ENCODE peak calls at places on chromosome 16, in nine cellular contexts. One of them, this sample, is unnamed.

GRCh38 chr16:25110392-25110947 is 1.1 kb upstream of the LCMT1 start:
- DNase-seq in GM23338: no peak
- DNase-seq in endodermal cell: no peak
- DNase-seq in anterior cingulate cortex: no peak
- DNase-seq in choroid plexus epithelial cell: peak
- DNase-seq in GOT3: no peak
- DNase-seq in nucleus accumbens: no peak
- DNase-seq in GM12864: no peak
- DNase-seq in tibial nerve: no peak
- DNase-seq in this sample: no peak

GRCh38 chr16:57694556-57695377 is at the start of gene DRC7:
- DNase-seq in GM23338: peak
- DNase-seq in endodermal cell: peak
- DNase-seq in anterior cingulate cortex: peak
- DNase-seq in choroid plexus epithelial cell: peak
- DNase-seq in GOT3: no peak
- DNase-seq in nucleus accumbens: peak
- DNase-seq in GM12864: no peak
- DNase-seq in tibial nerve: no peak
- DNase-seq in this sample: no peak

GRCh38 chr16:85100265-85100664 is 12.0 kb downstream of the CIBAR2 start:
- DNase-seq in GM23338: no peak
- DNase-seq in endodermal cell: no peak
- DNase-seq in anterior cingulate cortex: no peak
- DNase-seq in choroid plexus epithelial cell: no peak
- DNase-seq in GOT3: no peak
- DNase-seq in nucleus accumbens: no peak
- DNase-seq in GM12864: no peak
- DNase-seq in tibial nerve: no peak
- DNase-seq in this sample: no peak

GRCh38 chr16:7509919-7510705 is 177.5 kb downstream of the RBFOX1 start:
- DNase-seq in GM23338: peak
- DNase-seq in endodermal cell: no peak
- DNase-seq in anterior cingulate cortex: no peak
- DNase-seq in choroid plexus epithelial cell: no peak
- DNase-seq in GOT3: no peak
- DNase-seq in nucleus accumbens: peak
- DNase-seq in GM12864: no peak
- DNase-seq in tibial nerve: no peak
- DNase-seq in this sample: no peak

GRCh38 chr16:14423344-14423743 is 206.7 kb downstream of the PARN start:
- DNase-seq in GM23338: no peak
- DNase-seq in endodermal cell: no peak
- DNase-seq in anterior cingulate cortex: no peak
- DNase-seq in choroid plexus epithelial cell: no peak
- DNase-seq in GOT3: no peak
- DNase-seq in nucleus accumbens: no peak
- DNase-seq in GM12864: no peak
- DNase-seq in tibial nerve: no peak
- DNase-seq in this sample: no peak

GRCh38 chr16:57266531-57267268 is 17.8 kb downstream of the PLLP start:
- DNase-seq in GM23338: no peak
- DNase-seq in endodermal cell: no peak
- DNase-seq in anterior cingulate cortex: no peak
- DNase-seq in choroid plexus epithelial cell: no peak
- DNase-seq in GOT3: no peak
- DNase-seq in nucleus accumbens: no peak
- DNase-seq in GM12864: no peak
- DNase-seq in tibial nerve: no peak
- DNase-seq in this sample: no peak

GRCh38 chr16:68265078-68265925 is 976 bp downstream of the SLC7A6 start:
- DNase-seq in GM23338: peak
- DNase-seq in endodermal cell: peak
- DNase-seq in anterior cingulate cortex: no peak
- DNase-seq in choroid plexus epithelial cell: peak
- DNase-seq in GOT3: peak
- DNase-seq in nucleus accumbens: peak
- DNase-seq in GM12864: no peak
- DNase-seq in tibial nerve: peak
- DNase-seq in this sample: no peak

GRCh38 chr16:55502801-55503366 is 6.0 kb upstream of the LPCAT2 start:
- DNase-seq in GM23338: peak
- DNase-seq in endodermal cell: peak
- DNase-seq in anterior cingulate cortex: peak
- DNase-seq in choroid plexus epithelial cell: peak
- DNase-seq in GOT3: no peak
- DNase-seq in nucleus accumbens: peak
- DNase-seq in GM12864: no peak
- DNase-seq in tibial nerve: peak
- DNase-seq in this sample: peak

GRCh38 chr16:49452108-49452507 is 78.5 kb downstream of the C16orf78 start:
- DNase-seq in GM23338: no peak
- DNase-seq in endodermal cell: no peak
- DNase-seq in anterior cingulate cortex: no peak
- DNase-seq in choroid plexus epithelial cell: no peak
- DNase-seq in GOT3: no peak
- DNase-seq in nucleus accumbens: no peak
- DNase-seq in GM12864: no peak
- DNase-seq in tibial nerve: no peak
- DNase-seq in this sample: no peak

GRCh38 chr16:3175157-3176153 is 12.5 kb upstream of the OR1F1 start:
- DNase-seq in GM23338: peak
- DNase-seq in endodermal cell: peak
- DNase-seq in anterior cingulate cortex: no peak
- DNase-seq in choroid plexus epithelial cell: peak
- DNase-seq in GOT3: no peak
- DNase-seq in nucleus accumbens: no peak
- DNase-seq in GM12864: no peak
- DNase-seq in tibial nerve: no peak
- DNase-seq in this sample: no peak

GRCh38 chr16:49463529-49463928 is 89.9 kb downstream of the C16orf78 start:
- DNase-seq in GM23338: no peak
- DNase-seq in endodermal cell: peak
- DNase-seq in anterior cingulate cortex: no peak
- DNase-seq in choroid plexus epithelial cell: no peak
- DNase-seq in GOT3: no peak
- DNase-seq in nucleus accumbens: no peak
- DNase-seq in GM12864: peak
- DNase-seq in tibial nerve: no peak
- DNase-seq in this sample: no peak

GRCh38 chr16:58515125-58515870 is at the start of gene SETD6:
- DNase-seq in GM23338: peak
- DNase-seq in endodermal cell: peak
- DNase-seq in anterior cingulate cortex: peak
- DNase-seq in choroid plexus epithelial cell: peak
- DNase-seq in GOT3: peak
- DNase-seq in nucleus accumbens: peak
- DNase-seq in GM12864: peak
- DNase-seq in tibial nerve: peak
- DNase-seq in this sample: peak

GRCh38 chr16:4306439-4307214 is 9.2 kb upstream of the GLIS2 start:
- DNase-seq in GM23338: peak
- DNase-seq in endodermal cell: peak
- DNase-seq in anterior cingulate cortex: no peak
- DNase-seq in choroid plexus epithelial cell: no peak
- DNase-seq in GOT3: no peak
- DNase-seq in nucleus accumbens: no peak
- DNase-seq in GM12864: no peak
- DNase-seq in tibial nerve: no peak
- DNase-seq in this sample: no peak

GRCh38 chr16:74732951-74733350 is 32.3 kb upstream of the MLKL start:
- DNase-seq in GM23338: no peak
- DNase-seq in endodermal cell: no peak
- DNase-seq in anterior cingulate cortex: no peak
- DNase-seq in choroid plexus epithelial cell: no peak
- DNase-seq in GOT3: no peak
- DNase-seq in nucleus accumbens: no peak
- DNase-seq in GM12864: no peak
- DNase-seq in tibial nerve: no peak
- DNase-seq in this sample: no peak

GRCh38 chr16:16938009-16938408 is 532.8 kb downstream of the XYLT1 start:
- DNase-seq in GM23338: no peak
- DNase-seq in endodermal cell: peak
- DNase-seq in anterior cingulate cortex: no peak
- DNase-seq in choroid plexus epithelial cell: no peak
- DNase-seq in GOT3: no peak
- DNase-seq in nucleus accumbens: no peak
- DNase-seq in GM12864: no peak
- DNase-seq in tibial nerve: no peak
- DNase-seq in this sample: no peak

GRCh38 chr16:3959148-3959547 is 78.6 kb upstream of the CREBBP start:
- DNase-seq in GM23338: no peak
- DNase-seq in endodermal cell: no peak
- DNase-seq in anterior cingulate cortex: no peak
- DNase-seq in choroid plexus epithelial cell: peak
- DNase-seq in GOT3: no peak
- DNase-seq in nucleus accumbens: no peak
- DNase-seq in GM12864: no peak
- DNase-seq in tibial nerve: no peak
- DNase-seq in this sample: no peak

GRCh38 chr16:64455275-64455674 is 666.6 kb downstream of the CDH11 start:
- DNase-seq in GM23338: no peak
- DNase-seq in endodermal cell: no peak
- DNase-seq in anterior cingulate cortex: no peak
- DNase-seq in choroid plexus epithelial cell: peak
- DNase-seq in GOT3: no peak
- DNase-seq in nucleus accumbens: no peak
- DNase-seq in GM12864: no peak
- DNase-seq in tibial nerve: no peak
- DNase-seq in this sample: no peak

GRCh38 chr16:55605756-55606155 is 39.3 kb downstream of the CAPNS2 start:
- DNase-seq in GM23338: no peak
- DNase-seq in endodermal cell: no peak
- DNase-seq in anterior cingulate cortex: no peak
- DNase-seq in choroid plexus epithelial cell: no peak
- DNase-seq in GOT3: no peak
- DNase-seq in nucleus accumbens: no peak
- DNase-seq in GM12864: no peak
- DNase-seq in tibial nerve: no peak
- DNase-seq in this sample: no peak

GRCh38 chr16:12017583-12017982 is 41.0 kb downstream of the SNX29 start:
- DNase-seq in GM23338: no peak
- DNase-seq in endodermal cell: no peak
- DNase-seq in anterior cingulate cortex: no peak
- DNase-seq in choroid plexus epithelial cell: peak
- DNase-seq in GOT3: no peak
- DNase-seq in nucleus accumbens: no peak
- DNase-seq in GM12864: no peak
- DNase-seq in tibial nerve: no peak
- DNase-seq in this sample: no peak

GRCh38 chr16:88667496-88667895 is 4.6 kb upstream of the MVD start:
- DNase-seq in GM23338: no peak
- DNase-seq in endodermal cell: no peak
- DNase-seq in anterior cingulate cortex: no peak
- DNase-seq in choroid plexus epithelial cell: peak
- DNase-seq in GOT3: no peak
- DNase-seq in nucleus accumbens: no peak
- DNase-seq in GM12864: no peak
- DNase-seq in tibial nerve: no peak
- DNase-seq in this sample: no peak

GRCh38 chr16:727291-727977 is 528 bp downstream of the HAGHL start:
- DNase-seq in GM23338: peak
- DNase-seq in endodermal cell: no peak
- DNase-seq in anterior cingulate cortex: no peak
- DNase-seq in choroid plexus epithelial cell: no peak
- DNase-seq in GOT3: no peak
- DNase-seq in nucleus accumbens: no peak
- DNase-seq in GM12864: no peak
- DNase-seq in tibial nerve: no peak
- DNase-seq in this sample: no peak

GRCh38 chr16:66490774-66491715 is 58.9 kb downstream of the TK2 start:
- DNase-seq in GM23338: no peak
- DNase-seq in endodermal cell: no peak
- DNase-seq in anterior cingulate cortex: no peak
- DNase-seq in choroid plexus epithelial cell: no peak
- DNase-seq in GOT3: no peak
- DNase-seq in nucleus accumbens: no peak
- DNase-seq in GM12864: no peak
- DNase-seq in tibial nerve: no peak
- DNase-seq in this sample: no peak

GRCh38 chr16:67186550-67186950 is 2.8 kb upstream of the MATCAP1 start:
- DNase-seq in GM23338: peak
- DNase-seq in endodermal cell: peak
- DNase-seq in anterior cingulate cortex: no peak
- DNase-seq in choroid plexus epithelial cell: no peak
- DNase-seq in GOT3: no peak
- DNase-seq in nucleus accumbens: no peak
- DNase-seq in GM12864: no peak
- DNase-seq in tibial nerve: no peak
- DNase-seq in this sample: no peak

GRCh38 chr16:89319883-89320716 is 102.6 kb downstream of the ZNF778 start:
- DNase-seq in GM23338: no peak
- DNase-seq in endodermal cell: no peak
- DNase-seq in anterior cingulate cortex: no peak
- DNase-seq in choroid plexus epithelial cell: peak
- DNase-seq in GOT3: peak
- DNase-seq in nucleus accumbens: no peak
- DNase-seq in GM12864: no peak
- DNase-seq in tibial nerve: no peak
- DNase-seq in this sample: no peak

GRCh38 chr16:57866529-57866918 is 64.2 kb upstream of the KIFC3 start:
- DNase-seq in GM23338: no peak
- DNase-seq in endodermal cell: peak
- DNase-seq in anterior cingulate cortex: no peak
- DNase-seq in choroid plexus epithelial cell: no peak
- DNase-seq in GOT3: no peak
- DNase-seq in nucleus accumbens: no peak
- DNase-seq in GM12864: no peak
- DNase-seq in tibial nerve: no peak
- DNase-seq in this sample: no peak

GRCh38 chr16:13316008-13316407 is 414.6 kb downstream of the SHISA9 start:
- DNase-seq in GM23338: no peak
- DNase-seq in endodermal cell: no peak
- DNase-seq in anterior cingulate cortex: no peak
- DNase-seq in choroid plexus epithelial cell: peak
- DNase-seq in GOT3: peak
- DNase-seq in nucleus accumbens: no peak
- DNase-seq in GM12864: no peak
- DNase-seq in tibial nerve: no peak
- DNase-seq in this sample: no peak

GRCh38 chr16:15653227-15653626 is 3.2 kb downstream of the NDE1 start:
- DNase-seq in GM23338: no peak
- DNase-seq in endodermal cell: no peak
- DNase-seq in anterior cingulate cortex: no peak
- DNase-seq in choroid plexus epithelial cell: peak
- DNase-seq in GOT3: no peak
- DNase-seq in nucleus accumbens: no peak
- DNase-seq in GM12864: no peak
- DNase-seq in tibial nerve: no peak
- DNase-seq in this sample: no peak

GRCh38 chr16:11354733-11355574 is 9.7 kb downstream of the RMI2 start:
- DNase-seq in GM23338: no peak
- DNase-seq in endodermal cell: no peak
- DNase-seq in anterior cingulate cortex: no peak
- DNase-seq in choroid plexus epithelial cell: peak
- DNase-seq in GOT3: no peak
- DNase-seq in nucleus accumbens: no peak
- DNase-seq in GM12864: peak
- DNase-seq in tibial nerve: no peak
- DNase-seq in this sample: no peak

GRCh38 chr16:27596411-27596810 is 46.5 kb downstream of the KATNIP start:
- DNase-seq in GM23338: no peak
- DNase-seq in endodermal cell: no peak
- DNase-seq in anterior cingulate cortex: no peak
- DNase-seq in choroid plexus epithelial cell: no peak
- DNase-seq in GOT3: no peak
- DNase-seq in nucleus accumbens: no peak
- DNase-seq in GM12864: no peak
- DNase-seq in tibial nerve: no peak
- DNase-seq in this sample: no peak

GRCh38 chr16:15581127-15581815 is 61.7 kb downstream of the MARF1 start:
- DNase-seq in GM23338: no peak
- DNase-seq in endodermal cell: no peak
- DNase-seq in anterior cingulate cortex: no peak
- DNase-seq in choroid plexus epithelial cell: no peak
- DNase-seq in GOT3: no peak
- DNase-seq in nucleus accumbens: no peak
- DNase-seq in GM12864: no peak
- DNase-seq in tibial nerve: no peak
- DNase-seq in this sample: no peak

GRCh38 chr16:6684076-6684673 is 648.5 kb upstream of the RBFOX1 start:
- DNase-seq in GM23338: peak
- DNase-seq in endodermal cell: peak
- DNase-seq in anterior cingulate cortex: no peak
- DNase-seq in choroid plexus epithelial cell: peak
- DNase-seq in GOT3: no peak
- DNase-seq in nucleus accumbens: peak
- DNase-seq in GM12864: no peak
- DNase-seq in tibial nerve: no peak
- DNase-seq in this sample: no peak